ENCODE peak calls at places on chromosomes 6 and 20, in seven cellular contexts. One of them, this sample, is unnamed.

GRCh38 chr6:31663961-31664789 is 622 bp downstream of the GPANK1 start:
- DNase-seq in HepG2: no peak
- DNase-seq in HCT116: no peak
- DNase-seq in GM12878: no peak
- DNase-seq in H1: no peak
- DNase-seq in SK-N-SH: no peak
- DNase-seq in NT2/D1: no peak
- DNase-seq in this sample: peak; percentile 79

GRCh38 chr6:148830614-148831013 is 83.8 kb downstream of the UST start:
- DNase-seq in GM12878: no peak
- DNase-seq in SK-N-SH: no peak
- DNase-seq in HepG2: no peak
- DNase-seq in NT2/D1: no peak
- DNase-seq in HCT116: no peak
- DNase-seq in H1: no peak
- DNase-seq in this sample: no peak

GRCh38 chr6:47253136-47253535 is 56.6 kb downstream of the TNFRSF21 start:
- DNase-seq in H1: no peak
- DNase-seq in GM12878: no peak
- DNase-seq in HepG2: no peak
- DNase-seq in NT2/D1: no peak
- DNase-seq in SK-N-SH: no peak
- DNase-seq in HCT116: no peak
- DNase-seq in this sample: no peak

GRCh38 chr6:44514576-44515193 is 127.2 kb downstream of the CDC5L start:
- DNase-seq in HepG2: no peak
- DNase-seq in SK-N-SH: no peak
- DNase-seq in HCT116: no peak
- DNase-seq in H1: no peak
- DNase-seq in GM12878: no peak
- DNase-seq in NT2/D1: no peak
- DNase-seq in this sample: no peak

GRCh38 chr20:12927489-12927888 is 81.3 kb upstream of the SPTLC3 start:
- DNase-seq in H1: no peak
- DNase-seq in HepG2: no peak
- DNase-seq in GM12878: no peak
- DNase-seq in HCT116: no peak
- DNase-seq in NT2/D1: no peak
- DNase-seq in SK-N-SH: no peak
- DNase-seq in this sample: no peak

GRCh38 chr20:32282461-32282860 is 5.0 kb downstream of the KIF3B start:
- DNase-seq in NT2/D1: no peak
- DNase-seq in H1: no peak
- DNase-seq in HepG2: no peak
- DNase-seq in HCT116: no peak
- DNase-seq in GM12878: no peak
- DNase-seq in SK-N-SH: no peak
- DNase-seq in this sample: no peak

GRCh38 chr20:20677186-20677585 is 35.3 kb downstream of the RALGAPA2 start:
- DNase-seq in H1: no peak
- DNase-seq in NT2/D1: no peak
- DNase-seq in HepG2: no peak
- DNase-seq in HCT116: no peak
- DNase-seq in GM12878: no peak
- DNase-seq in SK-N-SH: no peak
- DNase-seq in this sample: no peak

GRCh38 chr6:33746651-33747100 is at the start of gene IP6K3:
- DNase-seq in HCT116: no peak
- DNase-seq in H1: no peak
- DNase-seq in SK-N-SH: peak; percentile 55
- DNase-seq in NT2/D1: no peak
- DNase-seq in GM12878: no peak
- DNase-seq in HepG2: no peak
- DNase-seq in this sample: no peak

GRCh38 chr6:48101277-48101676 is 9.7 kb downstream of the PTCHD4 start:
- DNase-seq in HCT116: no peak
- DNase-seq in H1: no peak
- DNase-seq in HepG2: no peak
- DNase-seq in SK-N-SH: no peak
- DNase-seq in GM12878: no peak
- DNase-seq in NT2/D1: no peak
- DNase-seq in this sample: no peak

GRCh38 chr6:17945575-17945974 is 41.9 kb downstream of the KIF13A start:
- DNase-seq in SK-N-SH: no peak
- DNase-seq in HCT116: no peak
- DNase-seq in GM12878: no peak
- DNase-seq in H1: no peak
- DNase-seq in NT2/D1: no peak
- DNase-seq in HepG2: no peak
- DNase-seq in this sample: no peak

GRCh38 chr20:52004720-52005119 is 186.9 kb downstream of the ZFP64 start:
- DNase-seq in HCT116: no peak
- DNase-seq in NT2/D1: no peak
- DNase-seq in HepG2: no peak
- DNase-seq in GM12878: no peak
- DNase-seq in SK-N-SH: no peak
- DNase-seq in H1: no peak
- DNase-seq in this sample: no peak

GRCh38 chr20:50735813-50736212 is 4.4 kb downstream of the PARD6B start:
- DNase-seq in GM12878: no peak
- DNase-seq in NT2/D1: no peak
- DNase-seq in SK-N-SH: no peak
- DNase-seq in HepG2: no peak
- DNase-seq in H1: no peak
- DNase-seq in HCT116: no peak
- DNase-seq in this sample: no peak

GRCh38 chr20:45545351-45545750 is 1.9 kb downstream of the EPPIN start:
- DNase-seq in HCT116: no peak
- DNase-seq in SK-N-SH: no peak
- DNase-seq in GM12878: no peak
- DNase-seq in HepG2: no peak
- DNase-seq in NT2/D1: no peak
- DNase-seq in H1: no peak
- DNase-seq in this sample: no peak

GRCh38 chr6:146009338-146009737 is 19.5 kb upstream of the GRM1 start:
- DNase-seq in NT2/D1: no peak
- DNase-seq in H1: no peak
- DNase-seq in SK-N-SH: no peak
- DNase-seq in HCT116: no peak
- DNase-seq in GM12878: no peak
- DNase-seq in HepG2: no peak
- DNase-seq in this sample: no peak

GRCh38 chr6:95803889-95804288 is 211.9 kb upstream of the FUT9 start:
- DNase-seq in GM12878: no peak
- DNase-seq in NT2/D1: no peak
- DNase-seq in HCT116: no peak
- DNase-seq in SK-N-SH: no peak
- DNase-seq in HepG2: no peak
- DNase-seq in H1: no peak
- DNase-seq in this sample: no peak

GRCh38 chr6:85923013-85923430 is 280.3 kb upstream of the SYNCRIP start:
- DNase-seq in HCT116: peak; percentile 22
- DNase-seq in H1: peak; percentile 27
- DNase-seq in GM12878: peak; percentile 13
- DNase-seq in HepG2: peak; percentile 41
- DNase-seq in NT2/D1: peak; percentile 44
- DNase-seq in SK-N-SH: peak; percentile 53
- DNase-seq in this sample: no peak

GRCh38 chr20:5715068-5715841 is 34.9 kb upstream of the SHLD1 start:
- DNase-seq in H1: no peak
- DNase-seq in HCT116: no peak
- DNase-seq in HepG2: no peak
- DNase-seq in SK-N-SH: no peak
- DNase-seq in NT2/D1: no peak
- DNase-seq in GM12878: no peak
- DNase-seq in this sample: no peak

GRCh38 chr6:25788305-25788922 is 33.9 kb downstream of the SLC17A4 start:
- DNase-seq in HepG2: peak; percentile 72
- DNase-seq in H1: peak; percentile 23
- DNase-seq in GM12878: no peak
- DNase-seq in SK-N-SH: peak; percentile 5
- DNase-seq in HCT116: peak; percentile 45
- DNase-seq in NT2/D1: peak; percentile 13
- DNase-seq in this sample: peak; percentile 57

GRCh38 chr6:155412335-155412734 is 43.3 kb downstream of the NOX3 start:
- DNase-seq in NT2/D1: no peak
- DNase-seq in GM12878: no peak
- DNase-seq in H1: no peak
- DNase-seq in HCT116: no peak
- DNase-seq in SK-N-SH: no peak
- DNase-seq in HepG2: no peak
- DNase-seq in this sample: no peak

GRCh38 chr6:156107514-156108150 is 652.0 kb upstream of the NOX3 start:
- DNase-seq in HepG2: no peak
- DNase-seq in HCT116: no peak
- DNase-seq in SK-N-SH: no peak
- DNase-seq in H1: no peak
- DNase-seq in GM12878: no peak
- DNase-seq in NT2/D1: no peak
- DNase-seq in this sample: no peak

GRCh38 chr6:7993399-7993798 is 70.8 kb downstream of the BLOC1S5 start:
- DNase-seq in HepG2: no peak
- DNase-seq in HCT116: no peak
- DNase-seq in GM12878: no peak
- DNase-seq in SK-N-SH: no peak
- DNase-seq in NT2/D1: no peak
- DNase-seq in H1: no peak
- DNase-seq in this sample: no peak

GRCh38 chr6:14079433-14079832 is 38.1 kb upstream of the CD83 start:
- DNase-seq in HepG2: no peak
- DNase-seq in SK-N-SH: no peak
- DNase-seq in HCT116: no peak
- DNase-seq in GM12878: no peak
- DNase-seq in NT2/D1: no peak
- DNase-seq in H1: no peak
- DNase-seq in this sample: no peak

GRCh38 chr6:165222315-165223025 is 86.9 kb downstream of the C6orf118 start:
- DNase-seq in HCT116: no peak
- DNase-seq in NT2/D1: no peak
- DNase-seq in H1: no peak
- DNase-seq in GM12878: no peak
- DNase-seq in SK-N-SH: no peak
- DNase-seq in HepG2: no peak
- DNase-seq in this sample: no peak

GRCh38 chr6:26254666-26255176 is 110.3 kb upstream of the BTN3A2 start:
- DNase-seq in HepG2: no peak
- DNase-seq in NT2/D1: no peak
- DNase-seq in HCT116: no peak
- DNase-seq in SK-N-SH: no peak
- DNase-seq in H1: no peak
- DNase-seq in GM12878: no peak
- DNase-seq in this sample: no peak

GRCh38 chr6:69780585-69781178 is 16.1 kb downstream of the LMBRD1 start:
- DNase-seq in NT2/D1: no peak
- DNase-seq in HepG2: peak; percentile 73
- DNase-seq in HCT116: no peak
- DNase-seq in H1: no peak
- DNase-seq in SK-N-SH: no peak
- DNase-seq in GM12878: no peak
- DNase-seq in this sample: no peak

GRCh38 chr20:35006009-35006408 is 50.3 kb downstream of the MYH7B start:
- DNase-seq in GM12878: no peak
- DNase-seq in H1: no peak
- DNase-seq in HCT116: no peak
- DNase-seq in SK-N-SH: no peak
- DNase-seq in HepG2: no peak
- DNase-seq in NT2/D1: no peak
- DNase-seq in this sample: no peak

GRCh38 chr6:42349753-42350573 is 101.8 kb downstream of the TRERF1 start:
- DNase-seq in HCT116: no peak
- DNase-seq in HepG2: no peak
- DNase-seq in GM12878: no peak
- DNase-seq in NT2/D1: no peak
- DNase-seq in H1: no peak
- DNase-seq in SK-N-SH: peak; percentile 77
- DNase-seq in this sample: no peak

DNA sequence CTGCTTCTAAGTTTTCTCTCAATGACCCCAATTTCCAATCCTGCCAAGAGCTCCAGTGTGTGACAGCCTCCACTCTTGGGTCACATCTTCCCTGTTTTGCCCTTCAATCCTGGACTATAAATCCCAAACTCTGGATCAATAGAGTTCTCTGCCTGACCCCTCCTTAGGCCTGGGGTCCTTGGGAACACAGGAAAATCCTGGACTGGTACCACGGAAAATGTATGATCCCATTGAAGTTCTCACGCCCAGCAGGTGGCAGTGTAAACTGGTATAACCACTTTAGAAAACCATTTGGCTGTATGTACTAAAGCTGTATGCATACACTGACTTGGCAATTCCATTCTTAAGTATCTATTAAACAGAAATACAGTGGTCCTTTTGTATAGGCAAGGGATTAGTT is 98.0 kb downstream of the SNAP25 start:
- DNase-seq in NT2/D1: no peak
- DNase-seq in GM12878: peak; percentile 9
- DNase-seq in H1: no peak
- DNase-seq in HepG2: peak; percentile 78
- DNase-seq in SK-N-SH: no peak
- DNase-seq in HCT116: peak; percentile 22
- DNase-seq in this sample: peak; percentile 10
- TF ChIP-seq YY1 in NT2/D1: no peak
- TF ChIP-seq YY1 in GM12878: no peak
- TF ChIP-seq YY1 in H1: no peak
- TF ChIP-seq YY1 in HepG2: no peak
- TF ChIP-seq YY1 in SK-N-SH: no peak
- TF ChIP-seq YY1 in HCT116: no peak
- TF ChIP-seq YY1 in this sample: no peak

DNA sequence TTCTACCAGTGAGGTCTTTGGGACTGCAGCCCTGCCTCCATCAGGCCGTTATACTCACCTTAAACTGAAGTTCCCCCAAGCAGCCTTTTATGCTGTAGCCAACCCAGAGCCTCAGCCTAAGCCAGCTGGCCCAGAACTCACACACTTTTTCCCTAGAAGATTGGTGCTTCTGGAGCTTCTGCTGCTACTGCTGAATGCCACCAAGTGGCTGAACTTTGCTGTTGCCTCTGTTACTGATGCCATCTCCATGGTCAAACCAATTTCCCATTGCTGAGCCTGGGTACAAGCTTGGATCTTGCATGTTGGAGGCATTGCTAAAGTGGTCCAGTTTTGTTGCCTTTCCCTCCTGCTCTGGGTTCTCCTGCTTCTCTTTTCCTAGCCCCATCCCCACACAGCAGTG is 15.0 kb upstream of the TBX18 start:
- DNase-seq in H1: no peak
- DNase-seq in GM12878: no peak
- DNase-seq in HCT116: no peak
- DNase-seq in SK-N-SH: no peak
- DNase-seq in HepG2: no peak
- DNase-seq in NT2/D1: no peak
- DNase-seq in this sample: no peak
- TF ChIP-seq YY1 in H1: no peak
- TF ChIP-seq YY1 in GM12878: no peak
- TF ChIP-seq YY1 in HCT116: no peak
- TF ChIP-seq YY1 in SK-N-SH: no peak
- TF ChIP-seq YY1 in HepG2: no peak
- TF ChIP-seq YY1 in NT2/D1: no peak
- TF ChIP-seq YY1 in this sample: no peak

GRCh38 chr6:119726086-119726485 is 376.5 kb upstream of the MAN1A1 start:
- DNase-seq in H1: no peak
- DNase-seq in HepG2: no peak
- DNase-seq in SK-N-SH: no peak
- DNase-seq in NT2/D1: no peak
- DNase-seq in HCT116: no peak
- DNase-seq in GM12878: no peak
- DNase-seq in this sample: no peak
- TF ChIP-seq YY1 in H1: no peak
- TF ChIP-seq YY1 in HepG2: no peak
- TF ChIP-seq YY1 in SK-N-SH: no peak
- TF ChIP-seq YY1 in NT2/D1: no peak
- TF ChIP-seq YY1 in HCT116: no peak
- TF ChIP-seq YY1 in GM12878: no peak
- TF ChIP-seq YY1 in this sample: no peak

GRCh38 chr20:57392512-57393271 is 1.5 kb downstream of the RBM38 start:
- DNase-seq in HepG2: no peak
- DNase-seq in SK-N-SH: no peak
- DNase-seq in HCT116: no peak
- DNase-seq in GM12878: no peak
- DNase-seq in NT2/D1: no peak
- DNase-seq in H1: no peak
- DNase-seq in this sample: peak; percentile 37
- TF ChIP-seq YY1 in HepG2: no peak
- TF ChIP-seq YY1 in SK-N-SH: no peak
- TF ChIP-seq YY1 in HCT116: no peak
- TF ChIP-seq YY1 in GM12878: no peak
- TF ChIP-seq YY1 in NT2/D1: no peak
- TF ChIP-seq YY1 in H1: no peak
- TF ChIP-seq YY1 in this sample: no peak

This sample was measured in K562.